ENCODE peak calls at places on chromosomes 13 and 19, in nine cellular contexts. One of them, this sample, is unnamed.

GRCh38 chr19:10499550-10500246 is 3.5 kb downstream of the KEAP1 start:
- DNase-seq in NCI-H1092 treated with DMSO at 0.1 percent for 48 hours: no peak
- DNase-seq in neuronal stem cell: no peak
- DNase-seq in neural crest cell: no peak
- DNase-seq in activated T-cell treated with anti-CD3 and anti-CD28 coated beads for 1 hour: no peak
- DNase-seq in ACHN: no peak
- DNase-seq in T-helper 17 cell: no peak
- DNase-seq in CD4-positive, alpha-beta T cell: no peak
- DNase-seq in activated naive CD8-positive, alpha-beta T cell treated with anti-CD3 and anti-CD28 coated beads, Interleukin-2, amount 50 U/mL, for 24 hours: no peak
- DNase-seq in this sample: no peak

GRCh38 chr19:58181902-58182576 is 822 bp upstream of the ZNF274 start:
- DNase-seq in activated naive CD8-positive, alpha-beta T cell treated with anti-CD3 and anti-CD28 coated beads, Interleukin-2, amount 50 U/mL, for 24 hours: peak; percentile 71
- DNase-seq in neuronal stem cell: no peak
- DNase-seq in T-helper 17 cell: peak; percentile 48
- DNase-seq in NCI-H1092 treated with DMSO at 0.1 percent for 48 hours: peak; percentile 2
- DNase-seq in CD4-positive, alpha-beta T cell: peak; percentile 55
- DNase-seq in activated T-cell treated with anti-CD3 and anti-CD28 coated beads for 1 hour: peak; percentile 50
- DNase-seq in ACHN: peak; percentile 57
- DNase-seq in neural crest cell: peak; percentile 16
- DNase-seq in this sample: peak; percentile 56

GRCh38 chr19:46616631-46617322 is 8.1 kb downstream of the PTGIR start:
- DNase-seq in T-helper 17 cell: no peak
- DNase-seq in activated T-cell treated with anti-CD3 and anti-CD28 coated beads for 1 hour: no peak
- DNase-seq in NCI-H1092 treated with DMSO at 0.1 percent for 48 hours: peak; percentile 33
- DNase-seq in ACHN: peak; percentile 45
- DNase-seq in CD4-positive, alpha-beta T cell: no peak
- DNase-seq in activated naive CD8-positive, alpha-beta T cell treated with anti-CD3 and anti-CD28 coated beads, Interleukin-2, amount 50 U/mL, for 24 hours: peak; percentile 87
- DNase-seq in neural crest cell: peak; percentile 45
- DNase-seq in neuronal stem cell: no peak
- DNase-seq in this sample: peak; percentile 78

GRCh38 chr19:29819986-29820385 is 8.2 kb downstream of the CCNE1 start:
- DNase-seq in activated T-cell treated with anti-CD3 and anti-CD28 coated beads for 1 hour: no peak
- DNase-seq in NCI-H1092 treated with DMSO at 0.1 percent for 48 hours: no peak
- DNase-seq in neural crest cell: no peak
- DNase-seq in ACHN: no peak
- DNase-seq in neuronal stem cell: no peak
- DNase-seq in activated naive CD8-positive, alpha-beta T cell treated with anti-CD3 and anti-CD28 coated beads, Interleukin-2, amount 50 U/mL, for 24 hours: no peak
- DNase-seq in T-helper 17 cell: no peak
- DNase-seq in CD4-positive, alpha-beta T cell: no peak
- DNase-seq in this sample: no peak

GRCh38 chr19:58085348-58085875 is 12.6 kb downstream of the ZSCAN18 start:
- DNase-seq in ACHN: no peak
- DNase-seq in neuronal stem cell: no peak
- DNase-seq in activated T-cell treated with anti-CD3 and anti-CD28 coated beads for 1 hour: no peak
- DNase-seq in neural crest cell: no peak
- DNase-seq in T-helper 17 cell: no peak
- DNase-seq in CD4-positive, alpha-beta T cell: no peak
- DNase-seq in NCI-H1092 treated with DMSO at 0.1 percent for 48 hours: no peak
- DNase-seq in activated naive CD8-positive, alpha-beta T cell treated with anti-CD3 and anti-CD28 coated beads, Interleukin-2, amount 50 U/mL, for 24 hours: no peak
- DNase-seq in this sample: no peak

GRCh38 chr19:46361915-46362314 is 15.0 kb downstream of the PPP5C start:
- DNase-seq in CD4-positive, alpha-beta T cell: no peak
- DNase-seq in NCI-H1092 treated with DMSO at 0.1 percent for 48 hours: no peak
- DNase-seq in activated T-cell treated with anti-CD3 and anti-CD28 coated beads for 1 hour: no peak
- DNase-seq in neural crest cell: no peak
- DNase-seq in activated naive CD8-positive, alpha-beta T cell treated with anti-CD3 and anti-CD28 coated beads, Interleukin-2, amount 50 U/mL, for 24 hours: no peak
- DNase-seq in neuronal stem cell: no peak
- DNase-seq in ACHN: no peak
- DNase-seq in T-helper 17 cell: no peak
- DNase-seq in this sample: no peak

GRCh38 chr19:6241056-6241455 is 38.7 kb downstream of the MLLT1 start:
- DNase-seq in neuronal stem cell: no peak
- DNase-seq in neural crest cell: no peak
- DNase-seq in T-helper 17 cell: no peak
- DNase-seq in ACHN: no peak
- DNase-seq in activated T-cell treated with anti-CD3 and anti-CD28 coated beads for 1 hour: no peak
- DNase-seq in NCI-H1092 treated with DMSO at 0.1 percent for 48 hours: no peak
- DNase-seq in activated naive CD8-positive, alpha-beta T cell treated with anti-CD3 and anti-CD28 coated beads, Interleukin-2, amount 50 U/mL, for 24 hours: no peak
- DNase-seq in CD4-positive, alpha-beta T cell: no peak
- DNase-seq in this sample: peak; percentile 36

GRCh38 chr19:44891016-44891882 is at the start of gene TOMM40:
- DNase-seq in NCI-H1092 treated with DMSO at 0.1 percent for 48 hours: peak; percentile 100
- DNase-seq in T-helper 17 cell: peak; percentile 19
- DNase-seq in activated naive CD8-positive, alpha-beta T cell treated with anti-CD3 and anti-CD28 coated beads, Interleukin-2, amount 50 U/mL, for 24 hours: peak; percentile 29
- DNase-seq in neural crest cell: peak; percentile 98
- DNase-seq in neuronal stem cell: no peak
- DNase-seq in ACHN: peak; percentile 98
- DNase-seq in CD4-positive, alpha-beta T cell: peak; percentile 100
- DNase-seq in activated T-cell treated with anti-CD3 and anti-CD28 coated beads for 1 hour: peak; percentile 100
- DNase-seq in this sample: peak; percentile 100

GRCh38 chr13:41505209-41505835 is 48.0 kb downstream of the RGCC start:
- DNase-seq in activated naive CD8-positive, alpha-beta T cell treated with anti-CD3 and anti-CD28 coated beads, Interleukin-2, amount 50 U/mL, for 24 hours: no peak
- DNase-seq in CD4-positive, alpha-beta T cell: no peak
- DNase-seq in NCI-H1092 treated with DMSO at 0.1 percent for 48 hours: no peak
- DNase-seq in neuronal stem cell: no peak
- DNase-seq in activated T-cell treated with anti-CD3 and anti-CD28 coated beads for 1 hour: no peak
- DNase-seq in ACHN: no peak
- DNase-seq in T-helper 17 cell: no peak
- DNase-seq in neural crest cell: no peak
- DNase-seq in this sample: no peak

GRCh38 chr19:489418-490196 is 6.7 kb upstream of the MADCAM1 start:
- DNase-seq in neural crest cell: no peak
- DNase-seq in NCI-H1092 treated with DMSO at 0.1 percent for 48 hours: no peak
- DNase-seq in T-helper 17 cell: no peak
- DNase-seq in ACHN: no peak
- DNase-seq in neuronal stem cell: no peak
- DNase-seq in activated T-cell treated with anti-CD3 and anti-CD28 coated beads for 1 hour: no peak
- DNase-seq in activated naive CD8-positive, alpha-beta T cell treated with anti-CD3 and anti-CD28 coated beads, Interleukin-2, amount 50 U/mL, for 24 hours: no peak
- DNase-seq in CD4-positive, alpha-beta T cell: peak; percentile 15
- DNase-seq in this sample: peak; percentile 59